ENCODE peak calls at places on chromosomes 11 and 22, in five cellular contexts. D, B, K, S and I are unnamed samples.

GRCh38 chr11:28524098-28524497 is 415.9 kb downstream of the METTL15 start:
- DNase-seq in K (no peak), D (no peak), S (no peak), B (no peak), I (no peak)

GRCh38 chr11:96263361-96263763 is 79.6 kb downstream of the MAML2 start:
- DNase-seq in K (no peak), S (no peak), B (no peak), D (no peak), I (peak)

GRCh38 chr11:62544521-62545436 is 1.8 kb downstream of the AHNAK start:
- DNase-seq in D (no peak), S (no peak), B (no peak), K (peak), I (no peak)

GRCh38 chr11:65468874-65469333 is 29.9 kb upstream of the MALAT1 start:
- DNase-seq in K (peak), S (no peak), B (peak), D (no peak), I (no peak)

GRCh38 chr11:85903406-85903805 is 48.2 kb downstream of the CCDC83 start:
- DNase-seq in K (no peak), B (no peak), D (no peak), S (no peak), I (no peak)

GRCh38 chr11:70610561-70610960 is 212.2 kb downstream of the CTTN start:
- DNase-seq in B (no peak), S (no peak), D (no peak), K (no peak), I (no peak)

GRCh38 chr11:125407046-125407445 is 89.0 kb downstream of the FEZ1 start:
- DNase-seq in S (no peak), D (no peak), K (no peak), B (no peak), I (no peak)

GRCh38 chr11:64619196-64619595 is 28.2 kb downstream of the SLC22A12 start:
- DNase-seq in D (no peak), K (no peak), S (no peak), B (no peak), I (no peak)

GRCh38 chr22:33034753-33035152 is 23.4 kb downstream of the SYN3 start:
- DNase-seq in K (no peak), D (no peak), B (peak), S (no peak), I (no peak)

GRCh38 chr22:42066133-42066761 is 4.4 kb downstream of the NAGA start:
- DNase-seq in B (no peak), K (no peak), D (no peak), S (no peak), I (no peak)

GRCh38 chr11:35305670-35306382 is 113.5 kb downstream of the SLC1A2 start:
- DNase-seq in S (no peak), K (peak), B (peak), D (no peak), I (peak)

GRCh38 chr11:76564400-76564799 is 106.1 kb downstream of the LRRC32 start:
- DNase-seq in K (no peak), S (no peak), B (no peak), D (no peak), I (no peak)

GRCh38 chr11:1129666-1130160 is 28.0 kb upstream of the MUC5AC start:
- DNase-seq in S (no peak), B (no peak), D (no peak), K (no peak), I (no peak)

GRCh38 chr22:43974028-43974545 is 18.8 kb downstream of the SAMM50 start:
- DNase-seq in K (no peak), B (no peak), D (no peak), S (no peak), I (no peak)

GRCh38 chr22:37824674-37825641 is 1.8 kb downstream of the GALR3 start:
- DNase-seq in K (no peak), B (no peak), S (no peak), D (no peak), I (no peak)

GRCh38 chr11:68969386-68969785 is 11.4 kb downstream of the MRGPRD start:
- DNase-seq in B (no peak), D (no peak), S (peak), K (no peak), I (no peak)

GRCh38 chr11:108871152-108871551 is 206.3 kb downstream of the DDX10 start:
- DNase-seq in K (no peak), S (no peak), D (peak), B (no peak), I (peak)

GRCh38 chr22:37457093-37457893 is 28.9 kb downstream of the MFNG start:
- DNase-seq in D (no peak), B (peak), S (peak), K (peak), I (peak)

GRCh38 chr11:118581057-118581456 is 8.8 kb downstream of the ARCN1 start:
- DNase-seq in S (no peak), K (no peak), B (no peak), D (no peak), I (no peak)

GRCh38 chr11:18775492-18776292 is 15.9 kb downstream of the PTPN5 start:
- DNase-seq in K (no peak), B (peak), D (no peak), S (no peak), I (peak)

GRCh38 chr11:14764899-14765527 is 121.4 kb downstream of the PDE3B start:
- DNase-seq in B (no peak), K (no peak), S (no peak), D (no peak), I (peak)

GRCh38 chr22:40482391-40482790 is 112.0 kb downstream of the SGSM3 start:
- DNase-seq in D (no peak), B (no peak), K (no peak), S (no peak), I (no peak)

GRCh38 chr11:126378763-126379162 is 23.3 kb downstream of the ST3GAL4 start:
- DNase-seq in B (no peak), D (no peak), K (no peak), S (no peak), I (no peak)

GRCh38 chr11:34604216-34604615 is 16.7 kb upstream of the EHF start:
- DNase-seq in K (no peak), D (no peak), S (no peak), B (no peak), I (peak)

GRCh38 chr22:49480340-49480739 is 347.3 kb downstream of the BRD1 start:
- DNase-seq in S (no peak), K (no peak), B (no peak), D (no peak), I (no peak)

GRCh38 chr11:17013548-17014320 is 480 bp downstream of the PLEKHA7 start:
- DNase-seq in B (no peak), D (no peak), K (peak), S (no peak), I (no peak)

GRCh38 chr11:110319501-110319900 is 23.1 kb upstream of the RDX start:
- DNase-seq in D (no peak), S (no peak), K (no peak), B (no peak), I (no peak)

GRCh38 chr22:24950272-24950902 is 2.1 kb upstream of the KIAA1671 start:
- DNase-seq in B (no peak), S (no peak), D (no peak), K (no peak), I (no peak)

GRCh38 chr22:29316429-29316828 is 932 bp upstream of the RASL10A start:
- DNase-seq in D (no peak), B (no peak), S (no peak), K (no peak), I (no peak)

GRCh38 chr22:37823134-37823985 is at the start of gene GALR3:
- DNase-seq in B (no peak), S (no peak), K (no peak), D (no peak), I (no peak)

GRCh38 chr11:68904458-68904847 is 762 bp downstream of the IGHMBP2 start:
- DNase-seq in K (no peak), S (no peak), B (no peak), D (no peak), I (no peak)

GRCh38 chr11:87301785-87302540 is 264.2 kb downstream of the TMEM135 start:
- DNase-seq in B (no peak), K (no peak), S (no peak), D (no peak), I (no peak)

GRCh38 chr22:33896154-33896800 is 24.0 kb downstream of the LARGE1 start:
- DNase-seq in D (no peak), K (no peak), B (no peak), S (no peak), I (no peak)